ENCODE peak calls at places on chromosomes 5 and 9, in five cellular contexts. W, B, H, L and Q are unnamed samples.

GRCh38 chr5:15183520-15183919 is 311.9 kb upstream of the ANKH start:
- DNase-seq in W (no peak), B (no peak), H (peak; percentile 6), L (no peak), Q (no peak)

GRCh38 chr5:51811883-51812282 is 428.6 kb downstream of the ISL1 start:
- DNase-seq in W (no peak), B (no peak), H (no peak), L (no peak), Q (no peak)

GRCh38 chr9:135212961-135213360 is 125.5 kb downstream of the OLFM1 start:
- DNase-seq in W (no peak), B (no peak), H (no peak), L (no peak), Q (no peak)

GRCh38 chr5:169354263-169354662 is 53.3 kb upstream of the SLIT3 start:
- DNase-seq in W (peak; percentile 50), B (no peak), H (peak; percentile 53), L (no peak), Q (no peak)

GRCh38 chr5:56175465-56175864 is 57.7 kb downstream of the ANKRD55 start:
- DNase-seq in W (peak; percentile 80), B (no peak), H (peak; percentile 84), L (peak; percentile 41), Q (peak; percentile 52)

GRCh38 chr9:116661037-116661954 is 25.8 kb upstream of the TRIM32 start:
- DNase-seq in W (peak; percentile 60), B (peak; percentile 26), H (peak; percentile 84), L (peak; percentile 23), Q (no peak)

GRCh38 chr9:81619353-81620008 is 69.9 kb downstream of the TLE1 start:
- DNase-seq in W (peak; percentile 83), B (no peak), H (peak; percentile 98), L (no peak), Q (no peak)

GRCh38 chr9:135851748-135852147 is 55.6 kb downstream of the CAMSAP1 start:
- DNase-seq in W (no peak), B (no peak), H (no peak), L (no peak), Q (no peak)

GRCh38 chr5:73266925-73267775 is 94.2 kb downstream of the TMEM174 start:
- DNase-seq in W (no peak), B (no peak), H (peak; percentile 31), L (no peak), Q (no peak)

GRCh38 chr9:108486791-108487190 is 369.0 kb downstream of the ACTL7B start:
- DNase-seq in W (peak; percentile 23), B (no peak), H (no peak), L (no peak), Q (no peak)

GRCh38 chr9:98087420-98088354 is 31.2 kb downstream of the NANS start:
- DNase-seq in W (peak; percentile 57), B (no peak), H (peak; percentile 20), L (no peak), Q (no peak)

GRCh38 chr9:130137870-130138653 is 34.1 kb upstream of the NCS1 start:
- DNase-seq in W (peak; percentile 98), B (peak; percentile 51), H (peak; percentile 98), L (no peak), Q (peak; percentile 71)

GRCh38 chr5:178477224-178478201 is 112.7 kb downstream of the COL23A1 start:
- DNase-seq in W (no peak), B (no peak), H (no peak), L (no peak), Q (no peak)

GRCh38 chr9:26781906-26782305 is 110.7 kb downstream of the CAAP1 start:
- DNase-seq in W (no peak), B (no peak), H (no peak), L (no peak), Q (no peak)

GRCh38 chr9:128141604-128142003 is 7.6 kb upstream of the LCN2 start:
- DNase-seq in W (no peak), B (no peak), H (no peak), L (no peak), Q (no peak)

GRCh38 chr9:97504381-97505216 is 3.1 kb downstream of the TMOD1 start:
- DNase-seq in W (peak; percentile 34), B (peak; percentile 60), H (peak; percentile 57), L (no peak), Q (no peak)

GRCh38 chr5:34957857-34958690 is 28.7 kb downstream of the DNAJC21 start:
- DNase-seq in W (no peak), B (peak; percentile 25), H (peak; percentile 36), L (no peak), Q (no peak)

GRCh38 chr9:95726756-95727155 is 148.7 kb upstream of the ERCC6L2 start:
- DNase-seq in W (peak; percentile 34), B (no peak), H (peak; percentile 59), L (no peak), Q (no peak)

DNA sequence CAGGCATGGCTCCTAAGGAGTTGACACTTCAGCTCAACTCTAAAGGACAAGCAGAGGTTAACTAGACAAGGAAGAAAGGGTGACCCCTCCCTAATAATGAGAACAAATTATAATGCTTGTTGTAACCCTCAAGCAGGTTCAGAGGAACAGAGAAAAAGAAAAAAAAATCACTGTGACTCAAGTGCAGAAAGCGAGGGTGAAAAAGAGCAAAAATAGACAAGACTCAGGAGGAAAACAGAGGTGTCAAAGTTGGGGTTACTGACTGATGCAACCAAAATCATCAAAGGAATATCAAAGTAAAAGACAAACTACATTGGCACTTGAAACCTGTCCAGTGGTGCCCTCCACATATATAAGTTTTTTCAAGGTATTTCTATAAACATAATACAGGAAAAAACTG is 28.4 kb downstream of the FBXW11 start:
- DNase-seq in W (no peak), B (no peak), H (no peak), L (no peak), Q (no peak)
- H3K4me3 ChIP-seq in W (no peak overlapping the region), B (no peak overlapping the region), H (no peak overlapping the region), L (no peak overlapping the region), Q (no peak overlapping the region)

GRCh38 chr9:6644346-6645152 is 980 bp downstream of the GLDC start:
- DNase-seq in W (no peak), B (no peak), H (no peak), L (no peak), Q (no peak)
- H3K4me3 ChIP-seq in W (peak overlapping the region; percentile 3), B (no peak overlapping the region), H (no peak overlapping the region), L (peak overlapping the region; percentile 65), Q (peak overlapping the region; percentile 43)

GRCh38 chr5:153968761-153969562 is 69.7 kb downstream of the FAM114A2 start:
- DNase-seq in W (no peak), B (no peak), H (no peak), L (no peak), Q (no peak)

GRCh38 chr5:153965102-153965645 is 73.5 kb downstream of the FAM114A2 start:
- DNase-seq in W (no peak), B (peak; percentile 56), H (peak; percentile 41), L (no peak), Q (no peak)

GRCh38 chr5:153960269-153961215 is 78.2 kb downstream of the FAM114A2 start:
- DNase-seq in W (no peak), B (no peak), H (no peak), L (no peak), Q (no peak)

GRCh38 chr5:153969563-153969895 is 69.2 kb downstream of the FAM114A2 start:
- DNase-seq in W (no peak), B (no peak), H (no peak), L (no peak), Q (no peak)

DNA sequence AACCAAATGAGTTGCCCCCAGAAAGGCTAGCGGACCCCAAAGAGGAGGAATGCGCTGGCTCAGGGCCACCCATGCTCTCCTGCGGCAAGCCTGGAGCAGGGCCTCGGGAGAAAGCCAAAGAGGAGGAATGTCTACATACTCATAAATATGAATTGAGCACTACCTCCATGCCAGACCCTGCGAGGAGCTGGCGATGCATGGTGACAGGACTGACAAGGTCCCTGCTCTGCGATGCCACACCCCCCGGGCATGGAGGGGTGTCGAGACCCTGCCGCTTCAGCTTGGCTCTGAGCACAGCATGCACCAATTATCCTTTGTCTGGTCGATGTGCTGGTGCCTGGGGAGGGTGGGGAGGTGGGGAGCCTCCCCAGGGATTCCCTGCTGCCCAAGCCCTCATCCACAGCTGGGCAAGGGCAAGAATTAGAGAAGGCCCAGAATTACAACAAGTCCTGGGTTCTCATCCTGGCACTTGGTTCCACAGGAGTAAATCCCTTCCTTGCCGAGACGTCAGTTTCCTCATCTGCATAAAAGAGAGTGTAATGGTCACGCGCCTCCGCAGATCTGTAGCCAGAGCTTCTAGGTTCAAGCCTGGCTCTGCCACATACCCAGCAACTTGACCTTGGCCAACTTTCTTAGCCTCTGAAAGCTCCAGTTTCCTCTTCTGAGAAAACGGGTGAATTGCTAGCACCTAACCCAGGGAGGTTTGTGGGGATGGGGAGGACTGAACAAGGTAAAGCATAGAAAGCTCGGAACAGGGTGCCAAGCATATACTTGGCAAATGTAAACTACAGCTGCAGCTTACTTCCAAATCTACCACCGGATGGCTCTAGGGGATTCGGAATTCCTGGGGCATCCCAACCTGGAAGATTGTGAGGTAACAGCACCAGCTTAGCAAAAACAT is 74.3 kb downstream of the FAM114A2 start:
- DNase-seq in W (no peak), B (no peak), H (no peak), L (no peak), Q (no peak)
- H3K4me3 ChIP-seq in W (peak overlapping the region; percentile 42), B (no peak overlapping the region), H (no peak overlapping the region), L (no peak overlapping the region), Q (peak overlapping the region; percentile 30)

GRCh38 chr9:124852829-124853531 is at the start of gene WDR38:
- DNase-seq in W (no peak), B (peak; percentile 73), H (peak; percentile 66), L (peak; percentile 94), Q (peak; percentile 83)
- H3K4me3 ChIP-seq in W (peak within 1 kb of the TSS; percentile 49), B (no peak within 1 kb of the TSS), H (peak within 1 kb of the TSS; percentile 43), L (peak within 1 kb of the TSS; percentile 51), Q (peak within 1 kb of the TSS; percentile 41)

DNA sequence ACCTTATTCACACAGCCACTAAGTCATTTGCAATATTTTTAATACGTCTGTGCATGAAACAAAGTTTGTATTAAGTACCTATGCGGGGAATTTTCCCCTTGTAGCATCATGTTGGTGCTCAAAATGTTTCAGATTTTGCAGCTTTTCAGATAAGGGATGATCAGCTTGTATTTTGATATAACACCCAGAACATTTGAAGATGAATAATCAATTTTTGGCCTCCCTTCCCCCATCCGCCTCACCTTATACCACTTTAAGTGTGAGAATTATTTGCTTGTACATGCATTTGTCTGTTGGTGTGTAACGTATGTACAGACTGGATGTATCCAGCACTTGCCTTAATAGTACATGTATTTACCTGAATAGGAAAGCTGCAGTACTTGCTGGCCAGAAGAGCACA is 1.7 kb downstream of the JAK2 start:
- DNase-seq in W (no peak), B (no peak), H (no peak), L (no peak), Q (no peak)
- H3K4me3 ChIP-seq in W (peak overlapping the region; percentile 80), B (no peak overlapping the region), H (peak overlapping the region; percentile 64), L (peak overlapping the region; percentile 75), Q (peak overlapping the region; percentile 78)

DNA sequence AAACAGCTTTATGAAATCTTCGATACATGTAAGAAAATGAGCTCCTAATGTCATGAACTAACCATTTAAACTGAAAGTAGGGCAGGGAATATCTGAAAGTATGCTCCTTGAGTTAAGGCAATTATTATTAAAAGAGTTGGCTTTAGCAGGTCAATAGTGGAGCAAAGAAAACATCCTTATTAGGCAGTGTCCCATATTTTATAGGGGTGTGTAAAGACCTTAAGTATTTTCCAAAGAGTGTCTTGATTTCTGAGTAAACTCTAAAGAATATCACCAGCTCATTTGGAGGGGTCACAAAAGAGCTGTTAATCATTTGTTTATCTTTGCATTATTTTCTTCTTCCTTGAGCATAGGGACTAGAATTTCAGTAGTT is 109.2 kb downstream of the MUSK start:
- DNase-seq in W (no peak), B (no peak), H (no peak), L (no peak), Q (no peak)
- H3K4me3 ChIP-seq in W (no peak overlapping the region), B (no peak overlapping the region), H (no peak overlapping the region), L (no peak overlapping the region), Q (no peak overlapping the region)